ENCODE peak calls at places on chromosomes 16 and 17, in seven cellular contexts. D is dorsolateral prefrontal cortex, V is esophagus squamous epithelium, U is fibroblast of pulmonary artery, L is prostate gland, A is heart right ventricle, E is heart left ventricle. X is an unnamed sample.
A peak's percentile ranks its signal among the peaks of the same experiment; 100 is the strongest.

GRCh38 chr17:11296994-11297393 is 56.0 kb downstream of the SHISA6 start:
- DNase-seq in D (no peak), V (no peak), U (no peak), A (no peak), L (no peak), E (no peak), X (no peak)

GRCh38 chr16:86676216-86676800 is 98.0 kb downstream of the FOXL1 start:
- DNase-seq in U (peak; percentile 53), A (no peak), V (no peak), E (no peak), L (no peak), D (no peak), X (no peak)

GRCh38 chr17:18966831-18967624 is 15.1 kb downstream of the SLC5A10 start:
- DNase-seq in D (no peak), E (no peak), A (no peak), V (no peak), U (peak; percentile 34), L (no peak), X (no peak)

GRCh38 chr16:86076606-86077005 is 177.6 kb downstream of the IRF8 start:
- DNase-seq in U (no peak), E (no peak), L (no peak), V (no peak), D (no peak), A (no peak), X (no peak)

GRCh38 chr16:85192736-85193493 is 80.6 kb upstream of the CIBAR2 start:
- DNase-seq in V (no peak), U (no peak), A (no peak), E (no peak), D (no peak), L (no peak), X (no peak)

GRCh38 chr17:63960430-63960829 is 12.3 kb downstream of the SCN4A start:
- DNase-seq in U (no peak), E (no peak), D (no peak), V (no peak), L (no peak), A (no peak), X (no peak)

GRCh38 chr16:49510676-49511305 is 137.2 kb downstream of the C16orf78 start:
- DNase-seq in V (no peak), D (no peak), L (no peak), E (no peak), A (no peak), U (no peak), X (no peak)

GRCh38 chr16:11133344-11133921 is 122.6 kb downstream of the SOCS1 start:
- DNase-seq in L (peak; percentile 79), U (peak; percentile 95), A (peak; percentile 81), D (no peak), E (peak; percentile 73), V (no peak), X (peak; percentile 87)

GRCh38 chr17:76199466-76199865 is 40.8 kb downstream of the RNF157 start:
- DNase-seq in U (no peak), E (no peak), V (no peak), D (no peak), A (no peak), L (no peak), X (no peak)

GRCh38 chr16:88456356-88457292 is 3.5 kb downstream of the ZFPM1 start:
- DNase-seq in D (no peak), A (no peak), E (no peak), V (no peak), L (no peak), U (no peak), X (no peak)

GRCh38 chr17:82923366-82924113 is 83.7 kb upstream of the ZNF750 start:
- DNase-seq in E (peak; percentile 54), A (no peak), L (no peak), V (no peak), D (no peak), U (no peak), X (no peak)

GRCh38 chr16:84665359-84665758 is 17.0 kb downstream of the KLHL36 start:
- DNase-seq in D (no peak), E (no peak), V (no peak), A (no peak), U (no peak), L (no peak), X (no peak)

GRCh38 chr17:51653902-51654301 is 393.6 kb downstream of the UTP18 start:
- DNase-seq in D (peak; percentile 33), A (no peak), E (no peak), U (no peak), L (no peak), V (no peak), X (no peak)

GRCh38 chr17:62916684-62917571 is 49.1 kb upstream of the TANC2 start:
- DNase-seq in D (no peak), A (no peak), L (no peak), E (no peak), U (peak; percentile 64), V (no peak), X (no peak)

GRCh38 chr17:56819431-56820145 is 14.1 kb downstream of the C17orf67 start:
- DNase-seq in L (peak; percentile 68), E (no peak), A (peak; percentile 76), U (peak; percentile 81), V (no peak), D (peak; percentile 35), X (peak; percentile 78)

GRCh38 chr17:1931759-1932579 is 93.2 kb downstream of the RTN4RL1 start:
- DNase-seq in E (peak; percentile 74), V (no peak), L (peak; percentile 36), U (no peak), D (no peak), A (peak; percentile 25), X (no peak)
- TF ChIP-seq CTCF in E (no peak), V (no peak), L (no peak), U (no peak), D (no peak), A (no peak), X (no peak)

GRCh38 chr17:42544874-42545283 is 7.8 kb upstream of the HSD17B1 start:
- DNase-seq in U (no peak), E (no peak), L (no peak), V (no peak), A (no peak), D (no peak), X (no peak)

GRCh38 chr17:42547698-42548069 is 5.0 kb upstream of the HSD17B1 start:
- DNase-seq in E (peak; percentile 72), V (no peak), D (no peak), L (no peak), A (no peak), U (no peak), X (no peak)

GRCh38 chr17:42548993-42549755 is 3.5 kb upstream of the HSD17B1 start:
- DNase-seq in L (no peak), D (no peak), E (no peak), V (no peak), A (no peak), U (no peak), X (no peak)

GRCh38 chr17:42547001-42547461 is 5.7 kb upstream of the HSD17B1 start:
- DNase-seq in U (no peak), V (no peak), E (no peak), D (no peak), L (no peak), A (no peak), X (no peak)

GRCh38 chr17:42548070-42548837 is 4.5 kb upstream of the HSD17B1 start:
- DNase-seq in U (peak; percentile 46), V (no peak), L (peak; percentile 85), E (peak; percentile 78), A (no peak), D (no peak), X (peak; percentile 86)
- H3K4me3 ChIP-seq in U (peak overlapping the region; percentile 36), V (peak overlapping the region; percentile 47), L (peak overlapping the region; percentile 39), E (peak overlapping the region; percentile 16), A (peak overlapping the region; percentile 35), D (peak overlapping the region; percentile 25), X (no peak overlapping the region)

DNA sequence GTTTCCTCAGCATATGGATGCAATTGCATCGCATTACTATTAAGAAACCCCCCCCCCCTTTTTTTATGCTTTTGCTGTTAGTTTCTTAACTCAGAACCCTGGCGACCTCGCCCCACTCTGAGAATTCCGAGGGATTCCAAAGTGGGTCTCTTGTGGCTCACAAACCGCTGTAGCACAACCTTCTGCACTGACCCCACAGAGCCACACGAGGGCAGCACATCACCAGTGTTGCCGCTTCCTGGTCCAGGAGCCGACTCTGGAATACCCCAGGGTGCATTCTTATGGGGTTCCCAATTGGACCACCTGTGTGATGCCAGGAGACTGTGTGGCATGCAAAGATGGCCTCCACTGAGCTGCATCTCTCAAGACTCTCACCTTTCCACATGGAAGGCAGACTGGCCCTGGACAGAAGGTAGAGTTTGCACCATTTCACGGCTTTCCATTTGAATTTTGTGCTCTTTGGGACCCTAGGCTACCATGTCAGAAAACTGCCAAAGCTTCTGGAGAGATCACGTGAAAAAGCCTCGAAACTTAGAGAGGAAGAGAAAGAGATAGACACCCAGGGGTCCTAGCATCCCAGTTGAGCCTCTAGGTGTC is 432.7 kb upstream of the ASIC2 start:
- DNase-seq in V (no peak), D (peak; percentile 35), A (peak; percentile 10), E (no peak), L (no peak), U (peak; percentile 34), X (peak; percentile 30)
- TF ChIP-seq CTCF in V (peak; percentile 48), D (peak; percentile 25), A (peak; percentile 64), E (peak; percentile 29), L (no peak), U (peak; percentile 72), X (peak; percentile 27)

GRCh38 chr17:77641718-77642117 is 316.8 kb upstream of the TNRC6C start:
- DNase-seq in E (no peak), D (no peak), L (no peak), A (no peak), V (no peak), U (no peak), X (no peak)

GRCh38 chr17:77644181-77644972 is 314.1 kb upstream of the TNRC6C start:
- DNase-seq in L (no peak), E (no peak), V (no peak), A (no peak), D (no peak), U (no peak), X (no peak)

GRCh38 chr17:77644981-77645380 is 313.5 kb upstream of the TNRC6C start:
- DNase-seq in U (no peak), V (no peak), A (no peak), E (no peak), D (no peak), L (no peak), X (no peak)

GRCh38 chr17:77647531-77647930 is 311.0 kb upstream of the TNRC6C start:
- DNase-seq in A (no peak), V (no peak), D (no peak), L (no peak), U (no peak), E (no peak), X (no peak)

DNA sequence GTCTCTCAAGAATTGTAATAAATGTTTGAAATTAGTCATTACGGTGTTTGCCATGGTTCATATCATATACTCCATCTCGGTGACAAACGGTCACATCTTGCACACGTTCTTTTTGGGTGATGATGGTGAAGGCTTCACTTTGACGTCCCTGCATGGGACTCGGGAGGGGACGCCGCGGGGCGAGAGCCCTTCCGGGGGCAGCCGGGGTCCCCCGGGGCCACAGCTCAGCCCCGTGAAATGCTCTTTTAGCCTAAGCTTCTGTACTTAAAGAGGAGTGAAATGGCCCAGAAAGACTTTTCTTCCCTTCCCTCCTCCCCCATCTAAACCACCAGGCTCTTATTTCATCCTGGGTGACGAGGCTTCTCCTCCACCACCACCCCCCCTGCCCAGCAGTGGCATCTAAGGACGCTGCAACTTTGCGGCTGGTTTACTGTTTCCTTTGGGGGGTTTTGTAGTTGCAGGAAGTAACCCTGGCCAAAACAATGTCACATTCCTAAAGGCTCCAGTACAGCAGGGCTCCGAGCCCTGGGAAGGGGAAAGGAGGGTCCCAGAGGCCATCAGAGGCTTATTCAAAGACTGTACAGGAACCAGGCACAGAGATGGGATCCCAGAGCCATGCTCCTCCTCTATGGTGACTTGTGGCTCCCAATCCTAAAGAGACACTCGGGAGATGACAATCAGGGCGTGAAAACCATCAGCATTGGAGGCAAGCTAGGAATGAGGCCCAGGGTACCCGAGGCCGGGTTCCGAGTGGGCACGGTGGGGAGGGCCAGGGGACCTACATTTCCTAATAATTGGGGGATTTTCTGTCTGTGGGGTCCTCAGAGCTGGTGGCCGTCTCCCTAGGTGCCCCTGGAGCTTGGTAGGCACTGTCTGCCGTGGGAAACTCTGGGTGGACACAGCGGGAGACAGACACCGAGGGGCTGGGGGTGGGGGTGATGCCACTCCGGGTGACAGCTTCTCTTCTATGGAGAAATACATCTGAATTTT is 312.8 kb upstream of the TNRC6C start:
- DNase-seq in E (no peak), D (no peak), U (peak; percentile 4), V (no peak), A (no peak), L (no peak), X (no peak)
- H3K4me3 ChIP-seq in E (no peak overlapping the region), D (no peak overlapping the region), U (no peak overlapping the region), V (no peak overlapping the region), A (peak overlapping the region; percentile 4), L (no peak overlapping the region), X (no peak overlapping the region)